ENCODE peak calls at places on chromosomes 6 and 20, in six cellular contexts. I, S, D, O, G and X are unnamed samples.

GRCh38 chr6:3227363-3228045 is at the start of gene TUBB2B:
- DNase-seq in I (peak), S (no peak), D (no peak), O (no peak), G (no peak), X (no peak)

GRCh38 chr6:90284745-90285481 is 11.7 kb downstream of the BACH2 start:
- DNase-seq in I (no peak), S (peak), D (peak), O (no peak), G (no peak), X (no peak)

GRCh38 chr20:25282796-25283195 is 34.9 kb downstream of the PYGB start:
- DNase-seq in I (no peak), S (no peak), D (no peak), O (no peak), G (no peak), X (no peak)

GRCh38 chr20:9500121-9500911 is 14.1 kb upstream of the LAMP5 start:
- DNase-seq in I (no peak), S (no peak), D (no peak), O (no peak), G (no peak), X (no peak)

GRCh38 chr6:151731313-151731712 is 76.2 kb upstream of the ESR1 start:
- DNase-seq in I (no peak), S (no peak), D (no peak), O (no peak), G (no peak), X (no peak)

GRCh38 chr20:8254911-8255582 is 123.0 kb downstream of the PLCB1 start:
- DNase-seq in I (no peak), S (no peak), D (no peak), O (no peak), G (peak), X (no peak)

GRCh38 chr6:140537834-140538680 is 1163.6 kb upstream of the CITED2 start:
- DNase-seq in I (no peak), S (no peak), D (peak), O (peak), G (peak), X (peak)

GRCh38 chr6:150766201-150766997 is 99.1 kb upstream of the MTHFD1L start:
- DNase-seq in I (no peak), S (no peak), D (peak), O (no peak), G (no peak), X (no peak)

GRCh38 chr20:17870063-17870740 is 98.4 kb downstream of the SNX5 start:
- DNase-seq in I (no peak), S (no peak), D (peak), O (no peak), G (no peak), X (no peak)

GRCh38 chr6:30685977-30686907 is at the start of gene PPP1R18:
- DNase-seq in I (peak), S (no peak), D (no peak), O (no peak), G (no peak), X (no peak)

GRCh38 chr20:43322851-43323250 is 133.1 kb upstream of the PTPRT start:
- DNase-seq in I (no peak), S (no peak), D (peak), O (no peak), G (no peak), X (no peak)

GRCh38 chr6:145017516-145017915 is 717.8 kb downstream of the EPM2A start:
- DNase-seq in I (no peak), S (no peak), D (no peak), O (no peak), G (no peak), X (no peak)

GRCh38 chr20:11426938-11427337 is 490.8 kb upstream of the BTBD3 start:
- DNase-seq in I (no peak), S (no peak), D (no peak), O (no peak), G (no peak), X (no peak)

GRCh38 chr6:154509421-154510143 is 903 bp downstream of the CNKSR3 start:
- DNase-seq in I (peak), S (no peak), D (peak), O (no peak), G (no peak), X (no peak)

GRCh38 chr6:14729186-14729871 is 516.5 kb upstream of the JARID2 start:
- DNase-seq in I (no peak), S (no peak), D (no peak), O (no peak), G (no peak), X (no peak)

GRCh38 chr6:16238658-16239089 is 287 bp downstream of the GMPR start:
- DNase-seq in I (no peak), S (no peak), D (no peak), O (no peak), G (no peak), X (no peak)

GRCh38 chr6:34196116-34196832 is 40.4 kb upstream of the HMGA1 start:
- DNase-seq in I (peak), S (peak), D (peak), O (peak), G (peak), X (peak)

GRCh38 chr6:13422601-13423247 is 64.7 kb downstream of the GFOD1 start:
- DNase-seq in I (peak), S (no peak), D (peak), O (no peak), G (no peak), X (no peak)

GRCh38 chr6:110646951-110647910 is 168.0 kb downstream of the CDK19 start:
- DNase-seq in I (no peak), S (no peak), D (no peak), O (no peak), G (no peak), X (no peak)

GRCh38 chr6:1771324-1771723 is 161.6 kb downstream of the FOXC1 start:
- DNase-seq in I (no peak), S (no peak), D (peak), O (no peak), G (no peak), X (no peak)

GRCh38 chr20:47361268-47361665 is 4.8 kb upstream of the ZMYND8 start:
- DNase-seq in I (no peak), S (no peak), D (no peak), O (no peak), G (no peak), X (no peak)

GRCh38 chr6:33834401-33835392 is 30.9 kb upstream of the MLN start:
- DNase-seq in I (no peak), S (no peak), D (no peak), O (no peak), G (no peak), X (no peak)

GRCh38 chr20:57389695-57390603 is 1.2 kb upstream of the RBM38 start:
- DNase-seq in I (no peak), S (no peak), D (no peak), O (no peak), G (no peak), X (no peak)

GRCh38 chr6:85186546-85187170 is 263.2 kb upstream of the NT5E start:
- DNase-seq in I (no peak), S (no peak), D (peak), O (no peak), G (no peak), X (no peak)

GRCh38 chr6:107230448-107230847 is 115.1 kb upstream of the BEND3 start:
- DNase-seq in I (no peak), S (no peak), D (no peak), O (no peak), G (no peak), X (no peak)

GRCh38 chr6:41560440-41561192 is 14.4 kb downstream of the FOXP4 start:
- DNase-seq in I (peak), S (no peak), D (no peak), O (no peak), G (no peak), X (no peak)

GRCh38 chr6:169398342-169399105 is 144.9 kb upstream of the THBS2 start:
- DNase-seq in I (no peak), S (no peak), D (no peak), O (no peak), G (no peak), X (peak)

GRCh38 chr6:108961985-108962384 is 113.8 kb downstream of the ARMC2 start:
- DNase-seq in I (no peak), S (no peak), D (peak), O (no peak), G (peak), X (peak)

GRCh38 chr6:157774153-157775135 is 48.6 kb upstream of the SNX9 start:
- DNase-seq in I (no peak), S (no peak), D (peak), O (no peak), G (no peak), X (no peak)

GRCh38 chr6:18284261-18284660 is 19.9 kb upstream of the DEK start:
- DNase-seq in I (no peak), S (no peak), D (no peak), O (no peak), G (no peak), X (no peak)
- TF ChIP-seq CTCF in I (no peak), S (no peak), D (no peak), O (no peak), G (no peak), X (no peak)

DNA sequence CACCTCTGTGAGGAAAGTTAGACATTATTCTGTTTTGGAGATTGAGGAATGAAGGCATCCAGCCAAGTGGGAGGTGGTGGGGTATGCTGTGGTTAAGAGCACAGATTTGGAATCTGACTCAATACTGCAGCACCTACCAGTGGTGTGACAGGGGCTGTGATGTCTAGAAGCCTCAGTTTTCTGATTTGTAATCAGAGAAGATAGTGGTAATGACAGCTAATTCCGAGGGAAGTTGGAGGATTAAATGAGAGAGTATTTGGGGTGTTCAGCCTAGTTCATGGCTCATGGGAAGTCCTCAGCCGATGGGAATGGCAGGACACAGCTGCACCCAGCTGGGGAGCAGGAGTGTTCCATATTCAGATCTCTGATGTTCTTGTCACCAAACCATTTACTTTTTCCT is 9.2 kb downstream of the SLC9A8 start:
- DNase-seq in I (no peak), S (no peak), D (peak), O (no peak), G (no peak), X (peak)
- TF ChIP-seq CTCF in I (no peak), S (no peak), D (peak), O (no peak), G (peak), X (peak)

GRCh38 chr6:134651519-134651918 is 298.4 kb downstream of the ALDH8A1 start:
- DNase-seq in I (no peak), S (no peak), D (no peak), O (no peak), G (no peak), X (no peak)
- TF ChIP-seq CTCF in I (no peak), S (no peak), D (no peak), O (no peak), G (no peak), X (no peak)

DNA sequence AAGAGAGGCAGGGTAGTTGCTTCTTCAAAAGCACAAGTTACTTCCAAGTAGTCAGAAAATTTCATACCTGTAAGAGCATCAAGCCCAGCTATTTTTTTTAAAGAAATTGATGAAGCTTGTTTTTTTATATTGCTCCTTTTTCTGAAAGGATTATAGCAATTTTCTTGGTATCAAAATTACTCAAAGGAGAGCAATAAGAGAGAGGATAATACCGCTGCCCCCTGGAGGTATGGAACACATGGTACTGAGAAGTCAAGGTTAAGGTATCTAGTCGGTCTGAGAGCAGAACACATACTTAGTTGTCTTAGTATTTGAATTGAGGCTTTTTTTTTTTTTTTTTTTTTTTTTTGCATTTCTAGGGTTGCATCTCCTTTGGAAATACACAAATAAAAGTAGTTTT is 59.4 kb downstream of the ADGRF5 start:
- DNase-seq in I (no peak), S (no peak), D (no peak), O (no peak), G (no peak), X (no peak)
- TF ChIP-seq CTCF in I (no peak), S (peak), D (peak), O (no peak), G (no peak), X (no peak)

GRCh38 chr6:93822434-93823265 is 403.3 kb upstream of the EPHA7 start:
- DNase-seq in I (no peak), S (no peak), D (no peak), O (no peak), G (no peak), X (no peak)

GRCh38 chr6:93817937-93818336 is 398.6 kb upstream of the EPHA7 start:
- DNase-seq in I (no peak), S (no peak), D (no peak), O (no peak), G (no peak), X (no peak)

GRCh38 chr6:93821953-93822352 is 402.6 kb upstream of the EPHA7 start:
- DNase-seq in I (no peak), S (no peak), D (no peak), O (no peak), G (no peak), X (no peak)

GRCh38 chr6:93820465-93821082 is 401.2 kb upstream of the EPHA7 start:
- DNase-seq in I (no peak), S (no peak), D (no peak), O (no peak), G (no peak), X (no peak)

DNA sequence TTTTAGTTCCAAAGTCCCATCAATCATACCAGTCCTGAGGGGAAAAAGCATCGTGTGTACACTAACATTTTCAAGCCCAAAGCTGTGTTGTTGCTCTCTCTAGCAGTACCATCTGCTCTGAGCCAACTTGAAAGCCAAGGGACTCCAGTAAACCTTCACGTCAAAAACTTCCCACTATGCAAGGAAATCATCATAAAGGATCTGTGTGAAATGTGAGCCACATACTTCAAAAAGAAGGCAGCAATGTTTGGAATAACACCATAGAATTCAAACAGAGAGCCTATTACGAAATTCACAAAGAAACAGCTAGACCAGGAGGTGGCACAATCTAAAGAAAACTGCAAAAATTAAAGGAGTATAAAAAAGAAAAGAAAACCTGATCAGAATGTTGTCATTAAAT is 399.8 kb upstream of the EPHA7 start:
- DNase-seq in I (peak), S (no peak), D (no peak), O (no peak), G (no peak), X (no peak)
- TF ChIP-seq CTCF in I (no peak), S (no peak), D (no peak), O (no peak), G (no peak), X (no peak)

GRCh38 chr20:20267685-20268429 is 100.0 kb upstream of the INSM1 start:
- DNase-seq in I (no peak), S (no peak), D (no peak), O (no peak), G (no peak), X (no peak)

GRCh38 chr20:20261159-20261558 is 106.7 kb upstream of the INSM1 start:
- DNase-seq in I (no peak), S (no peak), D (no peak), O (no peak), G (no peak), X (no peak)

GRCh38 chr20:20265210-20265609 is 102.7 kb upstream of the INSM1 start:
- DNase-seq in I (no peak), S (no peak), D (no peak), O (no peak), G (no peak), X (no peak)

GRCh38 chr20:20271277-20271676 is 96.6 kb upstream of the INSM1 start:
- DNase-seq in I (no peak), S (no peak), D (no peak), O (no peak), G (no peak), X (no peak)

GRCh38 chr20:20266552-20266951 is 101.4 kb upstream of the INSM1 start:
- DNase-seq in I (no peak), S (no peak), D (no peak), O (no peak), G (no peak), X (no peak)
- TF ChIP-seq CTCF in I (no peak), S (no peak), D (no peak), O (no peak), G (no peak), X (no peak)

GRCh38 chr20:58636983-58637421 is 14.1 kb upstream of the STX16 start:
- DNase-seq in I (no peak), S (no peak), D (no peak), O (no peak), G (no peak), X (no peak)
- TF ChIP-seq CTCF in I (no peak), S (peak), D (peak), O (no peak), G (no peak), X (no peak)

DNA sequence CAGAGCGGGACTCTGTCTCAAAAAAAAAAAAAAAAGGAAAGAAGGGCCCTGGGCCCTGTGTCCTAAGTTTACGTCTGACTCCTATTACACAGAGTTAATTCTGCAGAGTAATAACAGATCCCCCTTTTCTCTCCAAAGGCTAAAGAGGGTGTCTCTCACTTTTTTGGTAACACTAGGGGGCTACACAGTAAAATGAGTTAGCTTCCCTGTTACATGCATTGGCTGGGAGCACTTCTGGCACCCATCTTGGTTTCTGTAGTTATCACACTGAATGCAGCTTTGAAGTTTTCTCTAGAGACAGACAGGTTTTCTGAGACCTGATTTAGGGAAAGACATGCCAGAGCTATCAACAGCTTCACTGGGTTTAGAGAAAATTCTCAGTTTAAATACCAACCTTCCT is 29.2 kb downstream of the RNF8 start:
- DNase-seq in I (no peak), S (no peak), D (no peak), O (no peak), G (no peak), X (no peak)
- TF ChIP-seq CTCF in I (no peak), S (no peak), D (no peak), O (no peak), G (peak), X (no peak)

DNA sequence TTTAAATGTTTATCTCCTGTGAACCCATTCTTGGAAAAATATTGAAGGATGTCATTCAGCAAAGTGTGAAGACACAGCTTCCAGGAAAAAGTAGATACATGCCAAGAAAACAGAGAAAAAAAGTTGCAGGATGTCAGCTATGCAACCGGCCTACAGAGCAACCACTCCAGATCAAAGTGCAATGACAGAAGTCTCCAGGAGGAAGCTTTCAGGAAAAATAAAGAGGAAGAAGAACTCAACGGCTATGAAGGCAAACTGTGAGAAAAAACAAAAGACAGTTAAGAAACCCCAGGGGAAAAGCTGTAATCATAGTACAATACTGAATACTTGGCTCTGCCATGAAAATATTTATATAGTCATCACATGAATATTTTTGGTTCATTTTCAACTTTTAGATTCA is 30.6 kb downstream of the REPS1 start:
- DNase-seq in I (no peak), S (no peak), D (peak), O (no peak), G (no peak), X (no peak)
- TF ChIP-seq CTCF in I (no peak), S (no peak), D (no peak), O (no peak), G (no peak), X (no peak)